ENCODE peak calls at places on chromosomes 4 and X, in six cellular contexts. J, H, R, O, B and P are unnamed samples.

GRCh38 chr4:159248383-159249178 is 145.7 kb downstream of the RAPGEF2 start:
- DNase-seq in J (no peak), H (no peak), R (no peak), O (peak), B (no peak), P (no peak)

GRCh38 chrX:79366888-79367749 is at the start of gene ITM2A:
- DNase-seq in J (no peak), H (no peak), R (peak), O (peak), B (peak), P (peak)

GRCh38 chrX:68895339-68896250 is 66.8 kb downstream of the EFNB1 start:
- DNase-seq in J (no peak), H (no peak), R (peak), O (peak), B (no peak), P (no peak)

GRCh38 chrX:23854122-23854521 is 53.6 kb downstream of the APOO start:
- DNase-seq in J (no peak), H (no peak), R (no peak), O (no peak), B (no peak), P (no peak)

GRCh38 chrX:148498067-148498466 is 2.4 kb upstream of the AFF2 start:
- DNase-seq in J (no peak), H (no peak), R (no peak), O (no peak), B (no peak), P (no peak)

GRCh38 chr4:131001371-131001770 is 1905.4 kb downstream of the C4orf33 start:
- DNase-seq in J (no peak), H (no peak), R (no peak), O (no peak), B (no peak), P (no peak)

GRCh38 chrX:53048169-53049126 is at the start of gene GPR173:
- DNase-seq in J (peak), H (peak), R (no peak), O (peak), B (no peak), P (peak)

GRCh38 chrX:33970028-33970932 is 161.8 kb downstream of the FAM47A start:
- DNase-seq in J (no peak), H (no peak), R (no peak), O (no peak), B (no peak), P (no peak)

GRCh38 chrX:23844502-23845138 is 61.6 kb downstream of the SAT1 start:
- DNase-seq in J (no peak), H (no peak), R (no peak), O (peak), B (no peak), P (no peak)

DNA sequence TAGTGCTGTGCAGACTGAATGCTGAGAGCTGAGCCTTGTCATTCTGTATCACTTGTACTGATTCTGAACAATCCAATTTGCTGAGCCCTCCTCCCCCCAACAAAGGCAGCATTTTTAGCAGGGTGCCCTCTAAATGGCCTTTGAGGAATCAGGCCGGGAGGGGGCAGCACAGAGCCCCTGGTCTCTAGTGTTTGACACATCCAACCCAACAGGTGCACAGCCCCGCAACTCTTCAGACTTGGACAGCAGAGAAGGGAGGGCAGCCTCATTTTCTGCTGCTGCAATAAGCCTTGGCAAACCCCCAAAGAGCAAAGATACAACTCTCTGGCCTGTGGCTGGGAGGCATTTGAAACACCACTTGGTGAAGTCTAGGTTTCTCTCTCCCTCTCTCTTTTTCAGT is 3.4 kb downstream of the ATP1B4 start:
- DNase-seq in J (peak), H (no peak), R (no peak), O (peak), B (peak), P (no peak)
- TF ChIP-seq CTCF in J (peak), H (peak), R (peak), O (peak), B (no peak), P (peak)

GRCh38 chrX:72079607-72080006 is 52.1 kb downstream of the RTL5 start:
- DNase-seq in J (no peak), H (no peak), R (no peak), O (no peak), B (no peak), P (no peak)
- TF ChIP-seq CTCF in J (no peak), H (no peak), R (no peak), O (no peak), B (no peak), P (no peak)

GRCh38 chr4:184389978-184390518 is 84.3 kb downstream of the IRF2 start:
- DNase-seq in J (no peak), H (no peak), R (no peak), O (no peak), B (no peak), P (no peak)
- TF ChIP-seq CTCF in J (no peak), H (no peak), R (no peak), O (no peak), B (no peak), P (no peak)

GRCh38 chr4:1330761-1331590 is 16.0 kb upstream of the UVSSA start:
- DNase-seq in J (no peak), H (no peak), R (no peak), O (no peak), B (no peak), P (no peak)

GRCh38 chr4:1326751-1327525 is 20.1 kb upstream of the UVSSA start:
- DNase-seq in J (no peak), H (no peak), R (no peak), O (no peak), B (no peak), P (no peak)

GRCh38 chr4:1327526-1328266 is 19.3 kb upstream of the UVSSA start:
- DNase-seq in J (no peak), H (no peak), R (no peak), O (no peak), B (no peak), P (no peak)

GRCh38 chr4:1329408-1330371 is 17.3 kb upstream of the UVSSA start:
- DNase-seq in J (no peak), H (no peak), R (peak), O (no peak), B (no peak), P (no peak)

GRCh38 chr4:1328267-1329155 is 18.5 kb upstream of the UVSSA start:
- DNase-seq in J (no peak), H (no peak), R (no peak), O (no peak), B (no peak), P (no peak)
- TF ChIP-seq CTCF in J (no peak), H (no peak), R (no peak), O (no peak), B (no peak), P (no peak)

DNA sequence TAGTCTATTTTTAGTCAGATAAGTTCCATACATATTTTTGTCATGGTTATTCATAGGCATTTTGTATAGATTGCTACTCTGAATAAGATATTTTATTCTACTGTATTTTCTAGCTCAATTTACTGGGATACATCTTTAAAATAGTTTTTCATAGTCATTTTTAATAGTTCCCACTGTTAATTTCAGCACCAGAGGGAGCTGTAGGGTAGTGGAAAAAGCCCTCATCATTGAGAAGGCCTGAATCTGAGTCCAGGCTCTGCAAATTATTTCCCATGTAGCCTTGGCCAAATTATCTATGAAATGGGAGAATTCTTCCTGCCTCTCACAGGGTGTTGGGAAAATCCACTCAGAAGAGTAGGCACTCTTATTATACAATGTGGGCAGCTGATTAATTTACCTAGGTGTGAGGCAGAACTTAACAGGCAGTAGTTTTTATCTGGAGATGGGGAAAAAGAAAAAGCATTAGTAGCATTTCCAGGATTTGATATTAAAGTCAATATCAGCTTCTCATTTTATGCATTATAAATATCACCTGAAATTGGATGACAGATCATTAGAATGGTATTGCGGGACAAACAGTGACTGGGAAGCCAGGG is 102.9 kb upstream of the PAQR3 start:
- DNase-seq in J (no peak), H (peak), R (no peak), O (peak), B (no peak), P (no peak)
- TF ChIP-seq CTCF in J (peak), H (peak), R (peak), O (peak), B (no peak), P (peak)

GRCh38 chr4:39942507-39942906 is 35.2 kb downstream of the PDS5A start:
- DNase-seq in J (no peak), H (no peak), R (no peak), O (no peak), B (no peak), P (no peak)

GRCh38 chr4:39937683-39938268 is 39.9 kb downstream of the PDS5A start:
- DNase-seq in J (no peak), H (no peak), R (no peak), O (no peak), B (no peak), P (no peak)

GRCh38 chr4:39936565-39937418 is 40.9 kb downstream of the PDS5A start:
- DNase-seq in J (no peak), H (no peak), R (no peak), O (no peak), B (no peak), P (no peak)

GRCh38 chr4:39947415-39947814 is 30.3 kb downstream of the PDS5A start:
- DNase-seq in J (no peak), H (no peak), R (no peak), O (no peak), B (no peak), P (no peak)

DNA sequence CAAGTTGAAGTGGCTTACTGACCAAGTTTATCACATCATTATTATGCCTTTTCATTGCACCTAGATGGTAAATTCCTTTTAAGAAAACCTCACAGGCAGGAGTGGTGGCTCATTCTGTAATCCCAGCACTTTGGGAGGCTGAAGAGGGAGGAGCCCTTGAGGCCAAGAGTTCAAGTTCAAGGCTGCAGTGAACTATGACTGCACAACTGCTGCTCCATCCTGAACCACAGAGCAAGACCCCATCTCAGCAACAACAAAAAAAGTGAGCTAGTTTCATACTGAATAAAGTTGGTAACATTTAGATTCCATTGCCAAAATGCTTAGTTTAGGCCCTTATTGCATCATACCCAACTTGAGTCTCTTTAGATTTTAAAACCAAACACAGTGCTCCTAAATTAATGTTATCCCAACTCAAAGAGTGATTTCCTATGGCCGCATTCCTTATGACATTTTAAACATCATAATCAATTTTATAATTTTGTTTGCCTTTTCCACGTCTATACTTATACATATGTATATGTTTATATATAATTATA is 36.0 kb downstream of the PDS5A start:
- DNase-seq in J (no peak), H (no peak), R (no peak), O (no peak), B (no peak), P (no peak)
- TF ChIP-seq CTCF in J (no peak), H (no peak), R (no peak), O (no peak), B (no peak), P (no peak)

DNA sequence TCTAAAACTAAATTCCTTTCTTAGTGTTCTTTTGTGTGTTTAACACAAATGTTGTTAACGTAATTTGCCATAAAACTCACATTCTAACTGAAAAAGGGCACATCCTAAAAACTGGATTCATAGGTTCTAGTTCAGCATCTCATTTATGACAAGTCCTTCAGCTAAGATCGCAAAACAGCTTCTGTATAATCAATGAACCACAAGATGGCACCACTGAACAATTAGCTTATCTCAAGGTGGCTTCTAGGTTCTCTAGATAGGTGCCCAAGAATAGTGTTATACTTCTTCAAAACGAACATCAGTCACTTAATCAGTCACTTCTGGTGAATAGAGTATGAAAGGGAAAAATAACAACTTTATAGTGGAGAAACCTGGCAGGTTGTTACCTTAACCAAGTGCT is 54.3 kb downstream of the NRK start:
- DNase-seq in J (no peak), H (no peak), R (no peak), O (peak), B (no peak), P (no peak)
- TF ChIP-seq CTCF in J (peak), H (no peak), R (no peak), O (no peak), B (no peak), P (peak)

DNA sequence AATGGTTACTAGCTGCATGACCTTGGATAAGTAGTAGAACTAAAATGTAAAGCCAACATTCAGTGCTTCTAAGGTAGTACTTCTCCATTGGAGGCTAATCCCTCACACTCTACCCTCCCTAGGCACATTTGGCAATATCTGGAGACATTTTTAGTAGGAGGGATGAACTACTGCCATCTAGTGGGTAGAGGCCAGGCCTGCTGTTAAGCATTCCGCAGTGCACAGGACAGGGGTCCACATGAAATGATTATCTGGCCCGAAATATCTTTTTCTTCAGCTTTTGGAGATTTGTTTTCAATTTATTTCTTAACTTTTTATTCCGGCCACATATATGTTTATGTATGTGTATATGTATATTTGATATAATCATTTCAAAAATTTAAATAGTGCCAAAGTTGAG is 36.0 kb upstream of the SPANXC start:
- DNase-seq in J (no peak), H (no peak), R (no peak), O (peak), B (no peak), P (peak)
- TF ChIP-seq CTCF in J (peak), H (peak), R (peak), O (peak), B (no peak), P (peak)

GRCh38 chr4:54998991-54999390 is 126.4 kb downstream of the KDR start:
- DNase-seq in J (no peak), H (no peak), R (no peak), O (peak), B (no peak), P (no peak)
- TF ChIP-seq CTCF in J (peak), H (no peak), R (peak), O (peak), B (no peak), P (peak)

DNA sequence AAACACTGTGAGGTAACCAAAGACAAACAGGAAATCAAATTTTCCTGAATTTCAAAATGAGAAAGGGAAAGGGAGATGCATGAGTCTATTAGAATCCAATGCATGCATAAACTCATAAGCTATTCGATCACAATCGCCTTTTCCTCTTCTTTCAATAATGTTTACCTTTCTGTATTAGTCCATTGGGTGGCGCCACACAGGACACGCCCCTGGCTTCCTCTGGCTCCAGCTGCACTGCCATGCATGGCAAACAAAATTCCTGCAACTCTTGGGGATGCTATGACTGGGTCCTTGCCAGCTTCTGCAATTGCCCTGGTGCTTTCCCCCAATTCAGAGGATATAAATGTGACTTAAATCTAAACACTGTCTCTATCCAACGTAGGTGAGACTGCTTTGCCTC is 424.5 kb upstream of the PCDH7 start:
- DNase-seq in J (no peak), H (no peak), R (no peak), O (no peak), B (no peak), P (no peak)
- TF ChIP-seq CTCF in J (no peak), H (no peak), R (no peak), O (no peak), B (no peak), P (no peak)